ENCODE peak calls at places on chromosome 17, in seven cellular contexts. Y, Z, A, G, U, J and L are unnamed samples.

GRCh38 chr17:29567362-29568330 is 809 bp upstream of the ABHD15 start:
- DNase-seq in Y (no peak), Z (peak), J (peak), G (peak), U (no peak), A (peak), L (peak)

GRCh38 chr17:34387566-34387965 is 24.5 kb upstream of the CCL1 start:
- DNase-seq in J (no peak), Z (no peak), Y (no peak), G (no peak), A (no peak), U (no peak), L (no peak)

GRCh38 chr17:40349477-40350409 is 14.8 kb downstream of the GJD3 start:
- DNase-seq in Y (no peak), J (no peak), A (peak), U (no peak), Z (no peak), G (no peak), L (no peak)

GRCh38 chr17:59753522-59754467 is 46.3 kb downstream of the VMP1 start:
- DNase-seq in Y (no peak), U (no peak), J (peak), A (peak), G (no peak), Z (peak), L (peak)

GRCh38 chr17:6090253-6090652 is 20.1 kb downstream of the WSCD1 start:
- DNase-seq in Z (no peak), U (no peak), J (no peak), Y (no peak), A (no peak), G (no peak), L (no peak)

GRCh38 chr17:9247401-9247938 is 226.2 kb downstream of the NTN1 start:
- DNase-seq in J (no peak), U (no peak), Y (no peak), Z (no peak), A (no peak), G (no peak), L (no peak)

GRCh38 chr17:33651631-33652030 is 358.5 kb upstream of the ASIC2 start:
- DNase-seq in Z (no peak), U (no peak), G (no peak), A (no peak), Y (no peak), J (no peak), L (no peak)

GRCh38 chr17:78241277-78242023 is 10.0 kb downstream of the TMEM235 start:
- DNase-seq in G (no peak), Z (peak), U (no peak), A (no peak), Y (no peak), J (no peak), L (peak)

DNA sequence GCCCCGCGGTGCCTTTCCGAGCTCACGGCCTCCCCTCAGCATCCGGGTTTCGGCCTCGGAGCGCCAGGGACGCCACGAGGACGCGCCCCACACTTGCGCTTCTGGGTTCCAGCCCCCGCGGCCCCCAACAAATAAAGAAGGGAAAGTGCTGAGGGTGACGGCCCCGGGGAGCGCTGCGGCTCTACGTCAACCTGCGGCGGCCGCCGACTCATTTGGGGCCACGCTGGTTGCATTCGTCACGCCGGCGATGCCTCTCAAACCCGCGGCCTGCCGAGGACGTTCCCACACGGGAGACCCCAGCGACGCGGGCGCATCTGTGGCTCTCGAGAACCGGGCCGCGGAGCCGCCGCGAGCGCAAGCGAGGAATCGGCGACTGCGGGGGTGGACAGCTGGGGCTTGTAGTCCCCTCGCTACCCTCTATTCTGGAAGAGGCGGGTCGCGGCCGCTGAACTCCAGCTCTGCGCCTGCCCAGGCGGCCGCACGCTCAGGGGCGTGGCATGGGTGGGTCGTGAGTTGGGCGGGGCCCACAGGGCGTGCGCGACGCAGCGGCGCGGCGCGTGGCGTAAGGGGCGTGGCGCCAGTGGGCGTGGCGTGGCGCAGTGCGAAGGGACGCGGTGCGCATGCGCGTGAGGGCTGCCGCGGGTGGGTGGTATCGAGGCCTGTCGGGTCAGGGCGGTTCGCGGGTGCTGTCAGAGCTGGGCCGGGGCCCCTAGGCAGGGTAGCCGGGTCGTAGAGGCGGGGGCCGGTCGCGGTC is at the start of gene AMZ2:
- DNase-seq in Z (peak), G (peak), A (peak), J (peak), Y (peak), U (peak), L (peak)
- TF ChIP-seq POLR2A in Z (peak), G (peak), A (peak), J (peak), Y (peak), U (peak), L (peak)

DNA sequence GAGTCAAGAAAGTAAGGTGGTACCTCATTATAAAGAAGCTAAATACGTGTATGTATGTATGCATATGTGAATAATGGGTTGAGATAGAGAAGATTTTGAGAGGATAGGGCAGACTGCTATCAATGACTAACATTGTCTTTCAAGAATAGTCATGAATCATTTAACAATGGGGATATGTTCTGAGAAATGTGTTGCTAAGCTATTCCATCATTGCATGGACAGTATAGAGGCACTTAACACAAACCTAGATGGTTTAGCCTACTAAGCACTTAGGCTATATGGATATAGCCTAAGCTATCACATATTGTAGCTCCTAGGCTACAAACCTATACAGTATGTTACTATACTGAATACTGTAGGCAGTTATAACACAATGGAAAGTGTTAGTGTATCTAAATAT is 45.2 kb downstream of the TBC1D26 start:
- DNase-seq in G (no peak), Y (no peak), A (no peak), Z (no peak), J (no peak), U (no peak), L (no peak)
- TF ChIP-seq POLR2A in G (no peak), Y (no peak), A (no peak), Z (no peak), J (no peak), U (no peak), L (no peak)

GRCh38 chr17:19648475-19649406 is at the start of gene ALDH3A2:
- DNase-seq in A (peak), Y (peak), J (peak), G (peak), U (peak), Z (peak), L (peak)
- TF ChIP-seq POLR2A in A (peak), Y (peak), J (peak), G (peak), U (peak), Z (peak), L (no peak)

GRCh38 chr17:41688641-41689496 is at the start of gene EIF1:
- DNase-seq in Z (peak), U (peak), Y (peak), G (peak), J (peak), A (peak), L (peak)
- TF ChIP-seq POLR2A in Z (peak), U (peak), Y (peak), G (peak), J (peak), A (peak), L (peak)

GRCh38 chr17:27386206-27387075 is 69.8 kb upstream of the KSR1 start:
- DNase-seq in J (no peak), Y (no peak), A (no peak), Z (no peak), G (no peak), U (no peak), L (no peak)
- TF ChIP-seq POLR2A in J (no peak), Y (no peak), A (no peak), Z (no peak), G (no peak), U (no peak), L (no peak)

GRCh38 chr17:3750926-3751325 is 27.2 kb downstream of the HASPIN start:
- DNase-seq in Y (no peak), J (no peak), G (no peak), A (no peak), U (no peak), Z (no peak), L (no peak)

GRCh38 chr17:3751836-3752235 is 28.1 kb downstream of the HASPIN start:
- DNase-seq in Z (no peak), U (no peak), A (no peak), G (no peak), J (no peak), Y (no peak), L (no peak)

GRCh38 chr17:3754066-3754457 is 30.4 kb downstream of the HASPIN start:
- DNase-seq in U (no peak), A (no peak), G (no peak), Y (no peak), Z (no peak), J (no peak), L (no peak)

GRCh38 chr17:3755335-3756030 is 31.8 kb downstream of the HASPIN start:
- DNase-seq in A (no peak), Z (no peak), Y (no peak), U (no peak), G (no peak), J (no peak), L (no peak)

GRCh38 chr17:3754458-3755334 is 31.0 kb downstream of the HASPIN start:
- DNase-seq in A (peak), Z (peak), Y (peak), U (no peak), J (peak), G (no peak), L (peak)
- TF ChIP-seq POLR2A in A (peak), Z (no peak), Y (peak), U (no peak), J (no peak), G (no peak), L (peak)

GRCh38 chr17:43449470-43450202 is 34.1 kb upstream of the DHX8 start:
- DNase-seq in Y (no peak), A (peak), Z (no peak), G (no peak), U (no peak), J (no peak), L (no peak)
- TF ChIP-seq POLR2A in Y (no peak), A (no peak), Z (no peak), G (no peak), U (no peak), J (no peak), L (no peak)

GRCh38 chr17:47959825-47960655 is 2.4 kb upstream of the PRR15L start:
- DNase-seq in J (no peak), A (no peak), G (no peak), Z (no peak), U (no peak), Y (no peak), L (no peak)
- TF ChIP-seq POLR2A in J (no peak), A (no peak), G (no peak), Z (no peak), U (no peak), Y (no peak), L (no peak)

DNA sequence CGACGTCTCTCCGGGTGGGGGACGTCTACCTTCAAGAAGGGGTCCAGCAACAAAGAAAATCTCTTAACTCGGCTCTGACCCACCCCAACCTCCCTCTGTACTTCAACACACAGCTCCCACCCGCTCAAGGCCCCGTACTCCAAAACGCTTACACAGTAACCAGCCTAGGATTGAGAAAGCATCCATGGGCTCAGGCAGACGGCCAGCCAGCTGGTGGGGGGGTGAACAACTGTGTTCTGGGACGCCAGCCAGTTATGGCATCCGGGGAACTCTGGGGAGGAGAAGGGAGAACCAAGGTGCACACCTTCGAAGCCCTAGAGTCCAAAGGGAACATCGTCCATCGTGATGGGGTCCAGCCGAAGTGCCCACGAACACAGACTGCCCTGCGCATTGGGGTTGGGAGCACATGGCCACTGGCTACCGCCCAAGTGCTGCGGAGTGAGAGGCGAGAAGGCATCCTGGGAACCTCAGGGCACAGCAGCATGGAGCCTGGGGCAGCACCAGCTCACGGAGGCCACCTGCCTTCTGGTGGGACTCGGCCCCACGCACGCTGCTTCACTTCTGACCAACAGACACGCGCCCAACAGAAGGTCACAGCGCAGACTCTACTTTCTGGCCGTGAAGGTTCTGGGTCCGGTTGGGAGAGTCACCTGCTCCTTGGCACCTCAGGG is 14.3 kb downstream of the SLC16A3 start:
- DNase-seq in Y (no peak), Z (no peak), U (no peak), A (peak), J (no peak), G (peak), L (no peak)
- TF ChIP-seq POLR2A in Y (no peak), Z (peak), U (no peak), A (peak), J (peak), G (peak), L (no peak)